ENCODE peak calls at places on chromosome 9, in seven cellular contexts. One of them, this sample, is unnamed.

GRCh38 chr9:117300686-117301085 is 114.2 kb downstream of the ASTN2 start:
- DNase-seq in stimulated activated CD4-positive, alpha-beta T cell treated with anti-CD3 and anti-CD28 coated beads, Interleukin-15, amount 100 ng/mL, for 48 hours: no peak
- DNase-seq in fibroblast of the aortic adventitia: no peak
- DNase-seq in HepG2: no peak
- DNase-seq in tibial artery: no peak
- DNase-seq in AG04450: no peak
- DNase-seq in SK-MEL-5: no peak
- DNase-seq in this sample: no peak

GRCh38 chr9:99272866-99273265 is 50.8 kb downstream of the SEC61B start:
- DNase-seq in stimulated activated CD4-positive, alpha-beta T cell treated with anti-CD3 and anti-CD28 coated beads, Interleukin-15, amount 100 ng/mL, for 48 hours: no peak
- DNase-seq in fibroblast of the aortic adventitia: no peak
- DNase-seq in HepG2: no peak
- DNase-seq in tibial artery: no peak
- DNase-seq in AG04450: no peak
- DNase-seq in SK-MEL-5: peak
- DNase-seq in this sample: no peak

GRCh38 chr9:88303785-88304495 is 84.3 kb upstream of the SPIN1 start:
- DNase-seq in stimulated activated CD4-positive, alpha-beta T cell treated with anti-CD3 and anti-CD28 coated beads, Interleukin-15, amount 100 ng/mL, for 48 hours: peak
- DNase-seq in fibroblast of the aortic adventitia: peak
- DNase-seq in HepG2: no peak
- DNase-seq in tibial artery: no peak
- DNase-seq in AG04450: no peak
- DNase-seq in SK-MEL-5: no peak
- DNase-seq in this sample: no peak

GRCh38 chr9:88697764-88698436 is 162.9 kb downstream of the NXNL2 start:
- DNase-seq in stimulated activated CD4-positive, alpha-beta T cell treated with anti-CD3 and anti-CD28 coated beads, Interleukin-15, amount 100 ng/mL, for 48 hours: no peak
- DNase-seq in fibroblast of the aortic adventitia: no peak
- DNase-seq in HepG2: no peak
- DNase-seq in tibial artery: no peak
- DNase-seq in AG04450: no peak
- DNase-seq in SK-MEL-5: no peak
- DNase-seq in this sample: no peak

GRCh38 chr9:110932883-110933282 is 105.4 kb downstream of the LPAR1 start:
- DNase-seq in stimulated activated CD4-positive, alpha-beta T cell treated with anti-CD3 and anti-CD28 coated beads, Interleukin-15, amount 100 ng/mL, for 48 hours: no peak
- DNase-seq in fibroblast of the aortic adventitia: no peak
- DNase-seq in HepG2: no peak
- DNase-seq in tibial artery: no peak
- DNase-seq in AG04450: no peak
- DNase-seq in SK-MEL-5: no peak
- DNase-seq in this sample: no peak

GRCh38 chr9:107720511-107720910 is 230.9 kb upstream of the KLF4 start:
- DNase-seq in stimulated activated CD4-positive, alpha-beta T cell treated with anti-CD3 and anti-CD28 coated beads, Interleukin-15, amount 100 ng/mL, for 48 hours: no peak
- DNase-seq in fibroblast of the aortic adventitia: no peak
- DNase-seq in HepG2: no peak
- DNase-seq in tibial artery: no peak
- DNase-seq in AG04450: no peak
- DNase-seq in SK-MEL-5: no peak
- DNase-seq in this sample: no peak

GRCh38 chr9:132486706-132487350 is 76.8 kb downstream of the CFAP77 start:
- DNase-seq in stimulated activated CD4-positive, alpha-beta T cell treated with anti-CD3 and anti-CD28 coated beads, Interleukin-15, amount 100 ng/mL, for 48 hours: no peak
- DNase-seq in fibroblast of the aortic adventitia: no peak
- DNase-seq in HepG2: no peak
- DNase-seq in tibial artery: no peak
- DNase-seq in AG04450: no peak
- DNase-seq in SK-MEL-5: no peak
- DNase-seq in this sample: peak

GRCh38 chr9:129878253-129878652 is 43.0 kb downstream of the USP20 start:
- DNase-seq in stimulated activated CD4-positive, alpha-beta T cell treated with anti-CD3 and anti-CD28 coated beads, Interleukin-15, amount 100 ng/mL, for 48 hours: no peak
- DNase-seq in fibroblast of the aortic adventitia: no peak
- DNase-seq in HepG2: no peak
- DNase-seq in tibial artery: no peak
- DNase-seq in AG04450: no peak
- DNase-seq in SK-MEL-5: no peak
- DNase-seq in this sample: no peak

GRCh38 chr9:75164573-75164972 is 76.3 kb downstream of the OSTF1 start:
- DNase-seq in stimulated activated CD4-positive, alpha-beta T cell treated with anti-CD3 and anti-CD28 coated beads, Interleukin-15, amount 100 ng/mL, for 48 hours: no peak
- DNase-seq in fibroblast of the aortic adventitia: no peak
- DNase-seq in HepG2: no peak
- DNase-seq in tibial artery: no peak
- DNase-seq in AG04450: no peak
- DNase-seq in SK-MEL-5: no peak
- DNase-seq in this sample: no peak

GRCh38 chr9:95552814-95553546 is 36.2 kb upstream of the PTCH1 start:
- DNase-seq in stimulated activated CD4-positive, alpha-beta T cell treated with anti-CD3 and anti-CD28 coated beads, Interleukin-15, amount 100 ng/mL, for 48 hours: no peak
- DNase-seq in fibroblast of the aortic adventitia: no peak
- DNase-seq in HepG2: no peak
- DNase-seq in tibial artery: no peak
- DNase-seq in AG04450: no peak
- DNase-seq in SK-MEL-5: no peak
- DNase-seq in this sample: no peak

GRCh38 chr9:14095272-14095671 is 218.7 kb downstream of the NFIB start:
- DNase-seq in stimulated activated CD4-positive, alpha-beta T cell treated with anti-CD3 and anti-CD28 coated beads, Interleukin-15, amount 100 ng/mL, for 48 hours: no peak
- DNase-seq in fibroblast of the aortic adventitia: no peak
- DNase-seq in HepG2: no peak
- DNase-seq in tibial artery: no peak
- DNase-seq in AG04450: no peak
- DNase-seq in SK-MEL-5: no peak
- DNase-seq in this sample: no peak

GRCh38 chr9:2889023-2889422 is 45.1 kb upstream of the PUM3 start:
- DNase-seq in stimulated activated CD4-positive, alpha-beta T cell treated with anti-CD3 and anti-CD28 coated beads, Interleukin-15, amount 100 ng/mL, for 48 hours: no peak
- DNase-seq in fibroblast of the aortic adventitia: no peak
- DNase-seq in HepG2: no peak
- DNase-seq in tibial artery: no peak
- DNase-seq in AG04450: no peak
- DNase-seq in SK-MEL-5: no peak
- DNase-seq in this sample: no peak

GRCh38 chr9:125468646-125469045 is 207.0 kb downstream of the GAPVD1 start:
- DNase-seq in stimulated activated CD4-positive, alpha-beta T cell treated with anti-CD3 and anti-CD28 coated beads, Interleukin-15, amount 100 ng/mL, for 48 hours: no peak
- DNase-seq in fibroblast of the aortic adventitia: no peak
- DNase-seq in HepG2: no peak
- DNase-seq in tibial artery: no peak
- DNase-seq in AG04450: no peak
- DNase-seq in SK-MEL-5: no peak
- DNase-seq in this sample: no peak